ENCODE peak calls at places on chromosomes 6 and 20, in six cellular contexts. One of them, this sample, is unnamed.

GRCh38 chr6:170459451-170459850 is 93.7 kb downstream of the PSMB1 start:
- DNase-seq in HEK293T: no peak
- DNase-seq in WTC11: no peak
- DNase-seq in T-cell: no peak
- DNase-seq in NCI-H1105: no peak
- DNase-seq in stromal cell of bone marrow: peak
- DNase-seq in this sample: no peak

GRCh38 chr20:35954907-35955251 is 577 bp upstream of the SCAND1 start:
- DNase-seq in HEK293T: no peak
- DNase-seq in WTC11: no peak
- DNase-seq in T-cell: peak
- DNase-seq in NCI-H1105: no peak
- DNase-seq in stromal cell of bone marrow: no peak
- DNase-seq in this sample: no peak

GRCh38 chr6:2918936-2919335 is 15.8 kb upstream of the SERPINB9 start:
- DNase-seq in HEK293T: no peak
- DNase-seq in WTC11: no peak
- DNase-seq in T-cell: no peak
- DNase-seq in NCI-H1105: no peak
- DNase-seq in stromal cell of bone marrow: no peak
- DNase-seq in this sample: no peak

GRCh38 chr6:36592221-36592655 is 1.9 kb upstream of the SRSF3 start:
- DNase-seq in HEK293T: no peak
- DNase-seq in WTC11: no peak
- DNase-seq in T-cell: no peak
- DNase-seq in NCI-H1105: no peak
- DNase-seq in stromal cell of bone marrow: no peak
- DNase-seq in this sample: no peak

GRCh38 chr6:15508363-15509330 is 154.2 kb downstream of the DTNBP1 start:
- DNase-seq in HEK293T: no peak
- DNase-seq in WTC11: no peak
- DNase-seq in T-cell: no peak
- DNase-seq in NCI-H1105: no peak
- DNase-seq in stromal cell of bone marrow: no peak
- DNase-seq in this sample: no peak

GRCh38 chr20:63002511-63002910 is 4.3 kb downstream of the BHLHE23 start:
- DNase-seq in HEK293T: no peak
- DNase-seq in WTC11: no peak
- DNase-seq in T-cell: no peak
- DNase-seq in NCI-H1105: no peak
- DNase-seq in stromal cell of bone marrow: no peak
- DNase-seq in this sample: no peak

GRCh38 chr6:37979392-37980221 is 160.1 kb downstream of the ZFAND3 start:
- DNase-seq in HEK293T: no peak
- DNase-seq in WTC11: no peak
- DNase-seq in T-cell: no peak
- DNase-seq in NCI-H1105: peak
- DNase-seq in stromal cell of bone marrow: no peak
- DNase-seq in this sample: no peak

GRCh38 chr6:111843347-111844147 is 29.7 kb downstream of the FYN start:
- DNase-seq in HEK293T: no peak
- DNase-seq in WTC11: no peak
- DNase-seq in T-cell: peak
- DNase-seq in NCI-H1105: no peak
- DNase-seq in stromal cell of bone marrow: no peak
- DNase-seq in this sample: peak

GRCh38 chr6:107668826-107669474 is 155.2 kb downstream of the SCML4 start:
- DNase-seq in HEK293T: no peak
- DNase-seq in WTC11: no peak
- DNase-seq in T-cell: no peak
- DNase-seq in NCI-H1105: no peak
- DNase-seq in stromal cell of bone marrow: no peak
- DNase-seq in this sample: no peak

GRCh38 chr6:13653296-13653695 is 38.2 kb downstream of the NOL7 start:
- DNase-seq in HEK293T: no peak
- DNase-seq in WTC11: no peak
- DNase-seq in T-cell: no peak
- DNase-seq in NCI-H1105: no peak
- DNase-seq in stromal cell of bone marrow: peak
- DNase-seq in this sample: no peak